ENCODE peak calls at places on chromosomes 7 and 10, in five cellular contexts. One of them, this sample, is unnamed.

GRCh38 chr7:131538791-131539179 is 17.6 kb downstream of the PODXL start:
- DNase-seq in tibial artery: no peak
- DNase-seq in glomerular endothelial cell: no peak
- DNase-seq in upper lobe of right lung: peak; percentile 46
- DNase-seq in left ventricle myocardium inferior: peak; percentile 67
- DNase-seq in this sample: peak; percentile 79

GRCh38 chr7:76179686-76180085 is 22.0 kb upstream of the SRRM3 start:
- DNase-seq in tibial artery: no peak
- DNase-seq in glomerular endothelial cell: no peak
- DNase-seq in upper lobe of right lung: no peak
- DNase-seq in left ventricle myocardium inferior: no peak
- DNase-seq in this sample: no peak

GRCh38 chr10:69558559-69558958 is 14.7 kb downstream of the NEUROG3 start:
- DNase-seq in tibial artery: no peak
- DNase-seq in glomerular endothelial cell: no peak
- DNase-seq in upper lobe of right lung: no peak
- DNase-seq in left ventricle myocardium inferior: no peak
- DNase-seq in this sample: no peak

GRCh38 chr10:127303105-127303504 is 106.7 kb upstream of the INSYN2A start:
- DNase-seq in tibial artery: no peak
- DNase-seq in glomerular endothelial cell: no peak
- DNase-seq in upper lobe of right lung: no peak
- DNase-seq in left ventricle myocardium inferior: no peak
- DNase-seq in this sample: no peak

GRCh38 chr7:156079156-156079555 is 266.9 kb upstream of the SHH start:
- DNase-seq in tibial artery: peak; percentile 48
- DNase-seq in glomerular endothelial cell: no peak
- DNase-seq in upper lobe of right lung: no peak
- DNase-seq in left ventricle myocardium inferior: no peak
- DNase-seq in this sample: no peak

GRCh38 chr10:49552277-49552676 is 13.4 kb upstream of the ERCC6 start:
- DNase-seq in tibial artery: no peak
- DNase-seq in glomerular endothelial cell: peak; percentile 61
- DNase-seq in upper lobe of right lung: no peak
- DNase-seq in left ventricle myocardium inferior: no peak
- DNase-seq in this sample: no peak

GRCh38 chr10:119337223-119337622 is 129.9 kb downstream of the GRK5 start:
- DNase-seq in tibial artery: no peak
- DNase-seq in glomerular endothelial cell: no peak
- DNase-seq in upper lobe of right lung: no peak
- DNase-seq in left ventricle myocardium inferior: no peak
- DNase-seq in this sample: no peak

GRCh38 chr7:151251926-151252835 is 3.7 kb upstream of the SMARCD3 start:
- DNase-seq in tibial artery: peak; percentile 87
- DNase-seq in glomerular endothelial cell: no peak
- DNase-seq in upper lobe of right lung: peak; percentile 87
- DNase-seq in left ventricle myocardium inferior: peak; percentile 86
- DNase-seq in this sample: peak; percentile 90

GRCh38 chr7:74405191-74405898 is 48.4 kb upstream of the GTF2IRD1 start:
- DNase-seq in tibial artery: no peak
- DNase-seq in glomerular endothelial cell: no peak
- DNase-seq in upper lobe of right lung: no peak
- DNase-seq in left ventricle myocardium inferior: no peak
- DNase-seq in this sample: no peak

GRCh38 chr10:114715171-114715670 is 57.1 kb upstream of the ABLIM1 start:
- DNase-seq in tibial artery: no peak
- DNase-seq in glomerular endothelial cell: peak; percentile 55
- DNase-seq in upper lobe of right lung: no peak
- DNase-seq in left ventricle myocardium inferior: no peak
- DNase-seq in this sample: no peak

GRCh38 chr7:113308399-113308798 is 190.0 kb upstream of the SMIM30 start:
- DNase-seq in tibial artery: no peak
- DNase-seq in glomerular endothelial cell: no peak
- DNase-seq in upper lobe of right lung: no peak
- DNase-seq in left ventricle myocardium inferior: no peak
- DNase-seq in this sample: no peak

GRCh38 chr7:46934198-46934825 is 647.6 kb downstream of the TNS3 start:
- DNase-seq in tibial artery: no peak
- DNase-seq in glomerular endothelial cell: no peak
- DNase-seq in upper lobe of right lung: no peak
- DNase-seq in left ventricle myocardium inferior: no peak
- DNase-seq in this sample: no peak

GRCh38 chr10:129778571-129778970 is 185.5 kb downstream of the EBF3 start:
- DNase-seq in tibial artery: no peak
- DNase-seq in glomerular endothelial cell: no peak
- DNase-seq in upper lobe of right lung: peak; percentile 34
- DNase-seq in left ventricle myocardium inferior: no peak
- DNase-seq in this sample: no peak

GRCh38 chr7:96075510-96076349 is 246.2 kb downstream of the SLC25A13 start:
- DNase-seq in tibial artery: peak; percentile 70
- DNase-seq in glomerular endothelial cell: no peak
- DNase-seq in upper lobe of right lung: peak; percentile 73
- DNase-seq in left ventricle myocardium inferior: peak; percentile 53
- DNase-seq in this sample: peak; percentile 68

GRCh38 chr7:84085147-84085546 is 109.4 kb downstream of the SEMA3A start:
- DNase-seq in tibial artery: no peak
- DNase-seq in glomerular endothelial cell: no peak
- DNase-seq in upper lobe of right lung: no peak
- DNase-seq in left ventricle myocardium inferior: no peak
- DNase-seq in this sample: no peak

GRCh38 chr7:139582130-139582650 is 58.7 kb downstream of the CLEC2L start:
- DNase-seq in tibial artery: no peak
- DNase-seq in glomerular endothelial cell: no peak
- DNase-seq in upper lobe of right lung: no peak
- DNase-seq in left ventricle myocardium inferior: no peak
- DNase-seq in this sample: no peak

GRCh38 chr10:113180401-113181154 is 230.5 kb downstream of the TCF7L2 start:
- DNase-seq in tibial artery: no peak
- DNase-seq in glomerular endothelial cell: no peak
- DNase-seq in upper lobe of right lung: no peak
- DNase-seq in left ventricle myocardium inferior: no peak
- DNase-seq in this sample: no peak

GRCh38 chr7:2966466-2967078 is 77.1 kb downstream of the CARD11 start:
- DNase-seq in tibial artery: peak; percentile 19
- DNase-seq in glomerular endothelial cell: no peak
- DNase-seq in upper lobe of right lung: peak; percentile 21
- DNase-seq in left ventricle myocardium inferior: no peak
- DNase-seq in this sample: no peak

GRCh38 chr7:116572036-116572435 is 47.2 kb downstream of the CAV1 start:
- DNase-seq in tibial artery: no peak
- DNase-seq in glomerular endothelial cell: no peak
- DNase-seq in upper lobe of right lung: no peak
- DNase-seq in left ventricle myocardium inferior: no peak
- DNase-seq in this sample: no peak

GRCh38 chr7:97971120-97971989 is 18.6 kb downstream of the OCM2 start:
- DNase-seq in tibial artery: no peak
- DNase-seq in glomerular endothelial cell: peak; percentile 2
- DNase-seq in upper lobe of right lung: no peak
- DNase-seq in left ventricle myocardium inferior: no peak
- DNase-seq in this sample: no peak

GRCh38 chr7:123003539-123004126 is 8.1 kb upstream of the TAS2R16 start:
- DNase-seq in tibial artery: no peak
- DNase-seq in glomerular endothelial cell: no peak
- DNase-seq in upper lobe of right lung: no peak
- DNase-seq in left ventricle myocardium inferior: no peak
- DNase-seq in this sample: no peak

GRCh38 chr7:143407296-143408246 is 1.1 kb downstream of the EPHA1 start:
- DNase-seq in tibial artery: no peak
- DNase-seq in glomerular endothelial cell: no peak
- DNase-seq in upper lobe of right lung: no peak
- DNase-seq in left ventricle myocardium inferior: no peak
- DNase-seq in this sample: no peak

GRCh38 chr10:3270597-3270996 is 98.0 kb upstream of the PITRM1 start:
- DNase-seq in tibial artery: no peak
- DNase-seq in glomerular endothelial cell: no peak
- DNase-seq in upper lobe of right lung: no peak
- DNase-seq in left ventricle myocardium inferior: no peak
- DNase-seq in this sample: no peak

GRCh38 chr10:98316156-98316555 is 48.2 kb upstream of the LOXL4 start:
- DNase-seq in tibial artery: no peak
- DNase-seq in glomerular endothelial cell: no peak
- DNase-seq in upper lobe of right lung: no peak
- DNase-seq in left ventricle myocardium inferior: no peak
- DNase-seq in this sample: no peak

GRCh38 chr10:113047963-113048781 is 98.1 kb downstream of the TCF7L2 start:
- DNase-seq in tibial artery: no peak
- DNase-seq in glomerular endothelial cell: no peak
- DNase-seq in upper lobe of right lung: no peak
- DNase-seq in left ventricle myocardium inferior: no peak
- DNase-seq in this sample: no peak

GRCh38 chr7:48350515-48350914 is 179.3 kb downstream of the ABCA13 start:
- DNase-seq in tibial artery: no peak
- DNase-seq in glomerular endothelial cell: no peak
- DNase-seq in upper lobe of right lung: no peak
- DNase-seq in left ventricle myocardium inferior: no peak
- DNase-seq in this sample: no peak

GRCh38 chr10:112177247-112177646 is 6.3 kb downstream of the GPAM start:
- DNase-seq in tibial artery: no peak
- DNase-seq in glomerular endothelial cell: no peak
- DNase-seq in upper lobe of right lung: no peak
- DNase-seq in left ventricle myocardium inferior: no peak
- DNase-seq in this sample: no peak

GRCh38 chr7:139744768-139745250 is 33.0 kb downstream of the HIPK2 start:
- DNase-seq in tibial artery: no peak
- DNase-seq in glomerular endothelial cell: no peak
- DNase-seq in upper lobe of right lung: no peak
- DNase-seq in left ventricle myocardium inferior: no peak
- DNase-seq in this sample: peak; percentile 67

GRCh38 chr7:45349102-45349501 is 191.5 kb downstream of the RAMP3 start:
- DNase-seq in tibial artery: no peak
- DNase-seq in glomerular endothelial cell: no peak
- DNase-seq in upper lobe of right lung: no peak
- DNase-seq in left ventricle myocardium inferior: no peak
- DNase-seq in this sample: no peak

GRCh38 chr10:50788951-50789904 is 49.5 kb downstream of the ASAH2B start:
- DNase-seq in tibial artery: no peak
- DNase-seq in glomerular endothelial cell: peak; percentile 25
- DNase-seq in upper lobe of right lung: no peak
- DNase-seq in left ventricle myocardium inferior: no peak
- DNase-seq in this sample: no peak

GRCh38 chr7:116726713-116727431 is 54.9 kb downstream of the MET start:
- DNase-seq in tibial artery: no peak
- DNase-seq in glomerular endothelial cell: no peak
- DNase-seq in upper lobe of right lung: no peak
- DNase-seq in left ventricle myocardium inferior: no peak
- DNase-seq in this sample: no peak

GRCh38 chr10:30865141-30865926 is 166.3 kb downstream of the ZNF438 start:
- DNase-seq in tibial artery: no peak
- DNase-seq in glomerular endothelial cell: no peak
- DNase-seq in upper lobe of right lung: no peak
- DNase-seq in left ventricle myocardium inferior: no peak
- DNase-seq in this sample: no peak

GRCh38 chr10:127527320-127527719 is 21.8 kb upstream of the NPS start:
- DNase-seq in tibial artery: no peak
- DNase-seq in glomerular endothelial cell: no peak
- DNase-seq in upper lobe of right lung: no peak
- DNase-seq in left ventricle myocardium inferior: no peak
- DNase-seq in this sample: no peak

GRCh38 chr10:90136731-90137316 is 435.4 kb downstream of the KIF20B start:
- DNase-seq in tibial artery: no peak
- DNase-seq in glomerular endothelial cell: no peak
- DNase-seq in upper lobe of right lung: no peak
- DNase-seq in left ventricle myocardium inferior: no peak
- DNase-seq in this sample: no peak

GRCh38 chr10:49497358-49497757 is 41.6 kb downstream of the ERCC6 start:
- DNase-seq in tibial artery: no peak
- DNase-seq in glomerular endothelial cell: no peak
- DNase-seq in upper lobe of right lung: no peak
- DNase-seq in left ventricle myocardium inferior: no peak
- DNase-seq in this sample: no peak

This sample was measured in left ventricle myocardium superior.